ENCODE peak calls at places on chromosomes 16 and 17, in four cellular contexts. Y, F, V and O are unnamed samples.

GRCh38 chr17:77242118-77242800 is 101.5 kb downstream of the SEC14L1 start:
- DNase-seq in Y (no peak), F (no peak), V (no peak), O (peak)

GRCh38 chr16:31386157-31386984 is 6.8 kb upstream of the ITGAD start:
- DNase-seq in Y (peak), F (no peak), V (no peak), O (no peak)

GRCh38 chr16:74601131-74601871 is 5.6 kb downstream of the GLG1 start:
- DNase-seq in Y (no peak), F (no peak), V (no peak), O (no peak)

GRCh38 chr17:62966426-62967110 is 533 bp downstream of the TANC2 start:
- DNase-seq in Y (peak), F (no peak), V (peak), O (peak)

GRCh38 chr16:23013484-23013883 is 135.8 kb downstream of the USP31 start:
- DNase-seq in Y (no peak), F (no peak), V (no peak), O (no peak)

GRCh38 chr16:88393571-88393970 is 10.8 kb downstream of the ZNF469 start:
- DNase-seq in Y (no peak), F (no peak), V (no peak), O (no peak)

GRCh38 chr16:3304370-3304769 is 860 bp downstream of the TIGD7 start:
- DNase-seq in Y (no peak), F (no peak), V (no peak), O (no peak)

GRCh38 chr17:31579265-31579664 is 187.8 kb downstream of the RAB11FIP4 start:
- DNase-seq in Y (no peak), F (no peak), V (no peak), O (no peak)

GRCh38 chr17:40100669-40101366 is 429 bp upstream of the NR1D1 start:
- DNase-seq in Y (peak), F (peak), V (peak), O (peak)